ENCODE peak calls at places on chromosome 21, in five cellular contexts. M is type B pancreatic cell; L is right cardiac atrium; C is stimulated activated CD8-positive, alpha-beta memory T cell treated with anti-CD3 and anti-CD28 coated beads, Interleukin-15, amount 100 ng/mL, for 24 hours; B is AG09309. Z is an unnamed sample.
A peak's percentile ranks its signal among the peaks of the same experiment; 100 is the strongest.

GRCh38 chr21:40681164-40681859 is 165.6 kb downstream of the DSCAM start:
- DNase-seq in M (no peak), L (no peak), C (no peak), B (no peak), Z (no peak)

GRCh38 chr21:27571706-27572105 is 604.8 kb upstream of the ADAMTS5 start:
- DNase-seq in M (no peak), L (no peak), C (no peak), B (peak; percentile 29), Z (no peak)

GRCh38 chr21:39161064-39161463 is 22.2 kb downstream of the PSMG1 start:
- DNase-seq in M (no peak), L (no peak), C (no peak), B (no peak), Z (no peak)

GRCh38 chr21:45332981-45333582 is 45.4 kb upstream of the POFUT2 start:
- DNase-seq in M (no peak), L (peak; percentile 34), C (no peak), B (no peak), Z (no peak)

GRCh38 chr21:18705971-18706370 is 302.4 kb upstream of the TMPRSS15 start:
- DNase-seq in M (no peak), L (no peak), C (no peak), B (no peak), Z (no peak)

GRCh38 chr21:44603109-44603875 is 2.9 kb downstream of the KRTAP10-7 start:
- DNase-seq in M (no peak), L (peak; percentile 37), C (no peak), B (no peak), Z (no peak)

GRCh38 chr21:33360871-33361602 is 36.3 kb downstream of the IFNAR1 start:
- DNase-seq in M (peak; percentile 76), L (peak; percentile 85), C (peak; percentile 79), B (peak; percentile 62), Z (peak; percentile 7)

GRCh38 chr21:17003221-17003620 is 509.6 kb upstream of the CXADR start:
- DNase-seq in M (no peak), L (no peak), C (no peak), B (peak; percentile 13), Z (no peak)

GRCh38 chr21:43190544-43191340 is 21.9 kb downstream of the CRYAA start:
- DNase-seq in M (peak; percentile 51), L (peak; percentile 32), C (no peak), B (no peak), Z (no peak)

GRCh38 chr21:34795152-34796141 is 126.7 kb downstream of the CLIC6 start:
- DNase-seq in M (no peak), L (no peak), C (no peak), B (peak; percentile 71), Z (no peak)

GRCh38 chr21:16211339-16212303 is 481.8 kb downstream of the USP25 start:
- DNase-seq in M (no peak), L (no peak), C (no peak), B (no peak), Z (no peak)

GRCh38 chr21:43820466-43820865 is 31.1 kb downstream of the RRP1 start:
- DNase-seq in M (no peak), L (peak; percentile 7), C (no peak), B (no peak), Z (no peak)

GRCh38 chr21:43302356-43302700 is 124.6 kb downstream of the SIK1 start:
- DNase-seq in M (no peak), L (no peak), C (no peak), B (no peak), Z (no peak)

GRCh38 chr21:35395728-35396127 is 346.6 kb upstream of the RUNX1 start:
- DNase-seq in M (no peak), L (no peak), C (no peak), B (no peak), Z (no peak)

GRCh38 chr21:33931799-33932390 is 16.3 kb upstream of the ATP5PO start:
- DNase-seq in M (no peak), L (no peak), C (no peak), B (no peak), Z (no peak)

GRCh38 chr21:39057121-39057520 is 126.1 kb downstream of the PSMG1 start:
- DNase-seq in M (peak; percentile 31), L (no peak), C (no peak), B (no peak), Z (no peak)

GRCh38 chr21:31744162-31744800 is 12.4 kb upstream of the SCAF4 start:
- DNase-seq in M (no peak), L (no peak), C (no peak), B (no peak), Z (no peak)

GRCh38 chr21:27681841-27682240 is 715.0 kb upstream of the ADAMTS5 start:
- DNase-seq in M (no peak), L (no peak), C (no peak), B (no peak), Z (no peak)

GRCh38 chr21:46318464-46318845 is 5.2 kb downstream of the C21orf58 start:
- DNase-seq in M (no peak), L (no peak), C (no peak), B (no peak), Z (no peak)

Z was measured in activated gamma-delta T cell.